ENCODE peak calls at places on chromosomes 1 and 21, in seven cellular contexts. V is H1, W is HCT116, P is HepG2, D is endothelial cell of umbilical vein, Y is K562, F is GM12878. X is an unnamed sample.

GRCh38 chr1:91575909-91576519 is 75.4 kb downstream of the CDC7 start:
- DNase-seq in F (no peak), P (no peak), W (no peak), Y (no peak), V (no peak), D (peak; percentile 29), X (no peak)

GRCh38 chr1:227915564-227916553 is 31.9 kb downstream of the WNT9A start:
- DNase-seq in P (no peak), Y (no peak), V (no peak), F (no peak), D (no peak), W (no peak), X (no peak)

GRCh38 chr21:39106881-39107462 is 76.3 kb downstream of the PSMG1 start:
- DNase-seq in F (no peak), V (peak; percentile 22), Y (no peak), W (no peak), P (no peak), D (no peak), X (no peak)

GRCh38 chr1:231059566-231060193 is 19.6 kb upstream of the FAM89A start:
- DNase-seq in F (no peak), P (no peak), V (no peak), D (peak; percentile 22), W (no peak), Y (no peak), X (no peak)

GRCh38 chr21:45970674-45971486 is 10.7 kb upstream of the COL6A1 start:
- DNase-seq in D (peak; percentile 36), W (no peak), F (no peak), P (peak; percentile 33), V (peak; percentile 92), Y (peak; percentile 83), X (no peak)

GRCh38 chr1:152884966-152885624 is 7.0 kb downstream of the SMCP start:
- DNase-seq in Y (no peak), F (no peak), D (no peak), W (no peak), P (no peak), V (no peak), X (no peak)

GRCh38 chr1:244450597-244451538 is 841 bp downstream of the ADSS2 start:
- DNase-seq in P (peak; percentile 36), Y (peak; percentile 55), D (peak; percentile 70), V (no peak), F (no peak), W (no peak), X (no peak)

GRCh38 chr21:42850866-42851391 is 28.4 kb downstream of the WDR4 start:
- DNase-seq in W (no peak), P (no peak), D (no peak), F (no peak), V (peak; percentile 91), Y (peak; percentile 75), X (no peak)

GRCh38 chr1:35220976-35221375 is 28.0 kb upstream of the SFPQ start:
- DNase-seq in P (peak; percentile 23), D (peak; percentile 26), F (no peak), Y (peak; percentile 57), W (peak; percentile 48), V (no peak), X (no peak)

GRCh38 chr1:204984499-204984898 is 58.5 kb upstream of the CNTN2 start:
- DNase-seq in F (no peak), V (no peak), D (no peak), W (no peak), P (no peak), Y (peak; percentile 54), X (no peak)

GRCh38 chr1:84103197-84103992 is 40.7 kb upstream of the PRKACB start:
- DNase-seq in D (peak; percentile 77), V (no peak), W (peak; percentile 51), F (no peak), P (peak; percentile 37), Y (peak; percentile 81), X (no peak)

GRCh38 chr1:239719642-239720258 is 333.4 kb downstream of the CHRM3 start:
- DNase-seq in F (no peak), P (no peak), Y (no peak), W (no peak), V (no peak), D (no peak), X (no peak)

GRCh38 chr1:61448934-61449368 is 276.0 kb downstream of the TM2D1 start:
- DNase-seq in F (no peak), V (no peak), W (no peak), P (no peak), Y (no peak), D (no peak), X (no peak)

GRCh38 chr1:155671750-155672149 is 16.8 kb downstream of the YY1AP1 start:
- DNase-seq in P (no peak), D (no peak), Y (no peak), W (no peak), F (no peak), V (no peak), X (no peak)

GRCh38 chr1:41019353-41019745 is 2.2 kb downstream of the SLFNL1 start:
- DNase-seq in Y (no peak), W (no peak), D (no peak), P (no peak), V (no peak), F (no peak), X (no peak)

GRCh38 chr21:20997633-20998455 is at the start of gene NCAM2:
- DNase-seq in V (peak; percentile 88), F (no peak), D (peak; percentile 4), P (peak; percentile 9), Y (peak; percentile 75), W (no peak), X (no peak)

GRCh38 chr1:184160236-184160635 is 108.7 kb downstream of the TSEN15 start:
- DNase-seq in D (peak; percentile 9), W (no peak), Y (no peak), F (peak; percentile 36), V (no peak), P (no peak), X (no peak)

GRCh38 chr1:3541930-3542329 is 69.4 kb downstream of the MEGF6 start:
- DNase-seq in D (no peak), P (no peak), V (no peak), Y (peak; percentile 46), W (no peak), F (no peak), X (no peak)

GRCh38 chr1:26327956-26328362 is 10.2 kb downstream of the CD52 start:
- DNase-seq in F (no peak), Y (no peak), W (no peak), D (no peak), P (no peak), V (no peak), X (no peak)

GRCh38 chr1:212950243-212951057 is at the start of gene VASH2:
- DNase-seq in Y (peak; percentile 90), W (peak; percentile 57), D (peak; percentile 83), F (peak; percentile 59), V (peak; percentile 89), P (peak; percentile 57), X (no peak)

GRCh38 chr1:55650449-55650848 is 435.3 kb upstream of the USP24 start:
- DNase-seq in P (no peak), F (no peak), Y (no peak), W (no peak), D (no peak), V (no peak), X (no peak)

GRCh38 chr1:63662846-63663245 is 69.6 kb downstream of the PGM1 start:
- DNase-seq in V (no peak), F (no peak), D (no peak), Y (no peak), P (no peak), W (peak; percentile 85), X (no peak)

GRCh38 chr1:6239950-6240768 is 3.8 kb upstream of the HES3 start:
- DNase-seq in W (no peak), V (no peak), P (peak; percentile 88), F (no peak), D (no peak), Y (no peak), X (no peak)

GRCh38 chr1:6239213-6239752 is 3.5 kb upstream of the ICMT start:
- DNase-seq in V (no peak), P (no peak), W (no peak), D (no peak), Y (no peak), F (no peak), X (no peak)

GRCh38 chr1:6243053-6243834 is 735 bp upstream of the HES3 start:
- DNase-seq in P (no peak), W (no peak), V (no peak), F (no peak), Y (no peak), D (no peak), X (no peak)

GRCh38 chr1:6241887-6242740 is 1.9 kb upstream of the HES3 start:
- DNase-seq in V (peak; percentile 87), F (no peak), P (no peak), Y (no peak), W (no peak), D (no peak), X (no peak)

GRCh38 chr1:6241107-6241886 is 2.7 kb upstream of the HES3 start:
- DNase-seq in W (no peak), D (no peak), V (peak; percentile 66), F (no peak), P (no peak), Y (no peak), X (no peak)
- TF ChIP-seq EZH2 in W (no peak), D (no peak), V (no peak), F (peak; percentile 96), P (no peak), Y (no peak), X (no peak)

DNA sequence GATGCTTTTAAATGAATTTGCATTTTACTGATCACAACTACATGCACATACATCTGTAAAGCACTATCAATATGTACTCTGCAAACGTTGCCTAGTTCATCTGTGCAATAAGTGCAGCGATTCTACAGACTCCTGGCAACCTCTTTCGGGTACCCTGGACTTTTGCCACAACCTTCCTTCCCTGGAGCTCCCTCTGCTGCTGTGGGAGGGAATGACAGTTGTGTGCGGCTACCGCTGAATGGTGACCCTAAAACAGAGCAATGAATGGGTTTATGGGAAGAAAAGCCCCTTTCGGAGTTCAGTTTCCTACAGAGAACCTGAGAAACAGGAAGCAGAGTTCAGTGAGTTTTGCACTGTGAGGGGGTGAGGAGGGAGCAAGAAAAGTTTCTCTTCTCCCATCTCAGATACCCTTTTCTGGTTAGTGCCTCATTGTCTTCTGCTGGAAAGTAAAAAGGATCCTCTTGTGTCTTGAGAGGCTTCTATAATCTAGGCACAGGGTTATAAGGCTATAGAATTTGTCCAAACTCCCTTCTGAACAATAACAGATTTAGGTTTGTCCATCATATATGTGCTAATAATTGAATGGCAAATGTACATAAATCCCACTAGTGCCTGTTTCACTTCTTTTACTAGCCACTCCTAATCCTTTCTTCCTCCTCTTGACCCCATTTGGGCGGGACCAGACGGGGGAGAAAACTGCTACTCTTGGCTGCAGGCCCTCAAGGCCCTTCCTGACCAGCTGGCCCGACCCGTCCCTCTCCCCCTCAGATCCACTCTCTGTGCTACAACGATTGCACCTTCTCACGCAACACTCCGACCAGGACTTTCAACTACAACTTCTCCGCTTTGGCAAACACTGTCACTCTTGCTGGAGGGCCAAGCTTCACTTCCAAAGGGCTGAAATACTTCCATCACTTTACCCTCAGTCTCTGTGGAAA is 19.8 kb upstream of the SARS1 start:
- DNase-seq in V (peak; percentile 92), P (no peak), D (peak; percentile 19), Y (peak; percentile 84), F (peak; percentile 37), W (no peak), X (no peak)
- TF ChIP-seq POLR2AphosphoS5 in V (no peak), P (no peak), D (no peak), Y (no peak), F (no peak), W (no peak), X (no peak)

GRCh38 chr1:67149179-67149770 is 14.5 kb upstream of the C1orf141 start:
- DNase-seq in P (peak; percentile 70), D (peak; percentile 74), F (peak; percentile 45), W (peak; percentile 74), Y (peak; percentile 70), V (peak; percentile 60), X (peak; percentile 37)
- H3K9ac ChIP-seq in P (peak overlapping the region; percentile 23), D (no peak overlapping the region), F (no peak overlapping the region), W (no peak overlapping the region), Y (no peak overlapping the region), V (no peak overlapping the region), X (no peak overlapping the region)

GRCh38 chr1:211132681-211133392 is 1.1 kb downstream of the KCNH1 start:
- DNase-seq in W (no peak), Y (no peak), V (no peak), P (no peak), F (no peak), D (no peak), X (no peak)
- TF ChIP-seq EZH2 in W (no peak), Y (no peak), V (no peak), P (no peak), F (no peak), D (peak; percentile 88), X (no peak)